ENCODE peak calls at places on chromosomes 5 and 9, in seven cellular contexts. F, A, H, X, M, C and P are unnamed samples.

GRCh38 chr9:122159026-122159924 is at the start of the genes MORN5 and NDUFA8:
- DNase-seq in C (peak), H (peak), F (peak), M (peak), A (peak), X (peak), P (peak)

GRCh38 chr5:73774924-73775323 is 148.9 kb downstream of the ARHGEF28 start:
- DNase-seq in A (no peak), X (no peak), H (no peak), M (no peak), C (no peak), F (no peak), P (no peak)

GRCh38 chr5:157600252-157600651 is 24.7 kb upstream of the ADAM19 start:
- DNase-seq in M (no peak), A (no peak), H (no peak), X (no peak), F (no peak), C (no peak), P (no peak)

GRCh38 chr5:152271420-152271819 is 133.7 kb downstream of the NMUR2 start:
- DNase-seq in X (no peak), A (no peak), F (no peak), H (peak), M (peak), C (no peak), P (no peak)

GRCh38 chr9:111648066-111648465 is 13.3 kb upstream of the GNG10 start:
- DNase-seq in H (no peak), F (no peak), A (no peak), X (no peak), C (no peak), M (no peak), P (no peak)

GRCh38 chr9:36637491-36638270 is 65.0 kb downstream of the MELK start:
- DNase-seq in A (no peak), F (no peak), C (no peak), X (no peak), H (no peak), M (no peak), P (no peak)

GRCh38 chr5:132677682-132678400 is 4.1 kb downstream of the IL4 start:
- DNase-seq in A (no peak), C (no peak), X (no peak), F (no peak), H (no peak), M (no peak), P (no peak)

GRCh38 chr9:109052416-109052815 is 39.1 kb upstream of the CTNNAL1 start:
- DNase-seq in A (no peak), X (no peak), H (peak), M (no peak), C (no peak), F (no peak), P (no peak)

GRCh38 chr5:82445729-82446349 is 167.7 kb upstream of the RPS23 start:
- DNase-seq in M (no peak), X (no peak), C (no peak), F (no peak), H (no peak), A (no peak), P (no peak)

GRCh38 chr9:108383801-108384200 is 472.0 kb downstream of the ACTL7B start:
- DNase-seq in H (peak), A (no peak), M (no peak), X (no peak), F (no peak), C (no peak), P (no peak)

GRCh38 chr9:136582977-136583735 is 37.3 kb upstream of the NOTCH1 start:
- DNase-seq in C (no peak), F (no peak), A (peak), M (no peak), H (no peak), X (no peak), P (no peak)

GRCh38 chr5:94812232-94812631 is 193.8 kb downstream of the SLF1 start:
- DNase-seq in C (no peak), X (no peak), A (no peak), F (no peak), M (no peak), H (no peak), P (no peak)

GRCh38 chr5:40238066-40238745 is 441.5 kb upstream of the PTGER4 start:
- DNase-seq in M (no peak), F (no peak), A (no peak), C (no peak), H (peak), X (no peak), P (no peak)

GRCh38 chr5:124648902-124649467 is 97.5 kb downstream of the ZNF608 start:
- DNase-seq in X (no peak), H (no peak), F (no peak), A (no peak), M (no peak), C (no peak), P (no peak)

GRCh38 chr5:107526263-107526937 is 144.3 kb downstream of the EFNA5 start:
- DNase-seq in F (no peak), X (no peak), M (no peak), C (no peak), H (no peak), A (no peak), P (no peak)

GRCh38 chr5:66498791-66499207 is 97.4 kb upstream of the MAST4 start:
- DNase-seq in X (no peak), F (no peak), A (no peak), C (no peak), H (peak), M (peak), P (no peak)

GRCh38 chr5:172453986-172454354 is 355 bp downstream of the SH3PXD2B start:
- DNase-seq in X (peak), M (peak), H (peak), A (no peak), F (no peak), C (no peak), P (peak)

GRCh38 chr5:133709074-133709676 is 96.8 kb upstream of the FSTL4 start:
- DNase-seq in X (no peak), A (no peak), C (no peak), F (no peak), M (no peak), H (no peak), P (no peak)

GRCh38 chr5:13946111-13946510 is 1.6 kb upstream of the DNAH5 start:
- DNase-seq in X (no peak), H (peak), A (peak), F (no peak), M (no peak), C (peak), P (no peak)

GRCh38 chr9:84404095-84404686 is 63.6 kb upstream of the SLC28A3 start:
- DNase-seq in F (no peak), H (peak), A (no peak), C (no peak), X (no peak), M (no peak), P (no peak)

GRCh38 chr9:99039388-99040182 is 65.3 kb upstream of the TGFBR1 start:
- DNase-seq in C (no peak), X (no peak), A (no peak), M (no peak), H (peak), F (no peak), P (no peak)

GRCh38 chr9:69086769-69087168 is 51.2 kb downstream of the FXN start:
- DNase-seq in F (no peak), A (no peak), M (no peak), X (no peak), H (no peak), C (no peak), P (no peak)

GRCh38 chr5:142095651-142096330 is 12.8 kb upstream of the NDFIP1 start:
- DNase-seq in M (peak), F (peak), H (peak), A (no peak), X (no peak), C (no peak), P (no peak)

GRCh38 chr9:87276851-87277251 is 220.8 kb upstream of the DAPK1 start:
- DNase-seq in F (no peak), C (no peak), X (no peak), M (no peak), H (peak), A (no peak), P (no peak)

DNA sequence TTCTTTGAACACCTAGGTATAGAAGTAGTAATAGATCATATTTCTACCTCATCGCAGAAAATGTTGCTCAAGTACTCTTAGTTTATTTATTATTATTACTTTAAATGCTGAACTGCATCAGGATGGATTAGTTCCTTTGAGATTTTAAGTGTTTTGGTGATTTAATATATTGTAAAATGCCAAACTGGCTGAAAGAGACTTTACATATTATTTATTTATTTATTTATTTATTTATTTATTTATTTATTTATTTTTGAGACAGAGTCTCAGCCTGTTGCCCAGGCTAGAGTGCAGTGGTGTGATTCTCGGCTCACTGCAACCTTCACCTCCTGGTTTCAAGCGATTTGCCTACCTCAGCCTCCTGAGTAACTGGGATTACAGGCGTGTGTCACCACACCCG is 42.3 kb downstream of the LMNB1 start:
- DNase-seq in X (no peak), A (no peak), H (no peak), M (no peak), F (no peak), C (no peak), P (no peak)
- H3K27ac ChIP-seq in X (no peak), A (no peak), H (no peak), M (no peak), F (no peak), C (no peak), P (no peak)

DNA sequence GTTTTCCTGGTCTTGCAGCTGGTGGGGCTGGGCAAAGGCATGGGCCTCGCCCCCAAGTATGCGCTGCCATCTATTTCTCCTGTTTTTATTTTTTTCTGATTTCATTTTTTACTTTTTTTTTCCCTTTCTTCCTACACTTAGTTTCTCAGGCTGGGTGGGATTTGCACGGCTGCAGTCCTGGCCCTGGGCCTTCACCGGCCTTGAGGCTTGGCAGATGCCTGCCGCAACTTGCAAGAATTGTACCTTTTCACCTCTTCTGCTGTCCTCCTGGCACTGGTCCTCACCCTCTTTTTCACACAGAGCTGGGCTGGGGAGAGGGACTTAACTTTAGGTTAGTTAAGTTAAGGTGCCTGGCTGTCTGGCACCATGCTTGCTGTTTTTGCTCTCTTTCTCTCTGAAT is 10.3 kb upstream of the IRGM start:
- DNase-seq in H (no peak), X (peak), A (no peak), F (no peak), C (no peak), M (no peak), P (peak)
- H3K27ac ChIP-seq in H (no peak), X (no peak), A (no peak), F (no peak), C (no peak), M (no peak), P (no peak)

GRCh38 chr5:126972062-126972895 is 58.1 kb downstream of the MARCHF3 start:
- DNase-seq in M (no peak), C (no peak), H (no peak), A (no peak), F (peak), X (no peak), P (no peak)
- H3K27ac ChIP-seq in M (peak), C (no peak), H (no peak), A (no peak), F (peak), X (no peak), P (no peak)

GRCh38 chr9:104991144-104991953 is 63.4 kb upstream of the ABCA1 start:
- DNase-seq in A (peak), H (peak), X (peak), C (peak), F (peak), M (peak), P (peak)

GRCh38 chr9:104993291-104993963 is 65.5 kb upstream of the ABCA1 start:
- DNase-seq in C (peak), M (peak), A (peak), X (no peak), H (peak), F (peak), P (peak)

GRCh38 chr9:104988539-104988938 is 60.6 kb upstream of the ABCA1 start:
- DNase-seq in H (no peak), X (no peak), M (no peak), A (no peak), F (no peak), C (no peak), P (no peak)

GRCh38 chr9:104997536-104997935 is 69.6 kb upstream of the ABCA1 start:
- DNase-seq in M (no peak), C (no peak), X (no peak), F (no peak), H (peak), A (no peak), P (no peak)

GRCh38 chr9:104992696-104993095 is 64.7 kb upstream of the ABCA1 start:
- DNase-seq in M (no peak), A (no peak), H (peak), F (no peak), X (no peak), C (no peak), P (no peak)
- H3K27ac ChIP-seq in M (peak), A (peak), H (no peak), F (no peak), X (no peak), C (peak), P (peak)